ENCODE peak calls at places on chromosome 22, in seven cellular contexts. A, I, J, E, N, H and B are unnamed samples.

GRCh38 chr22:20268350-20269012 is 363 bp upstream of the RTN4R start:
- DNase-seq in J (peak; percentile 76), N (peak; percentile 93), E (peak; percentile 90), A (peak; percentile 72), H (peak; percentile 53), I (peak; percentile 94), B (peak; percentile 80)

GRCh38 chr22:41998361-41999261 is at the start of gene WBP2NL:
- DNase-seq in J (peak; percentile 88), H (no peak), I (peak; percentile 34), E (peak; percentile 89), A (no peak), N (no peak), B (peak; percentile 37)

GRCh38 chr22:44448271-44448780 is 49.7 kb downstream of the RTL6 start:
- DNase-seq in E (peak; percentile 49), I (no peak), A (no peak), H (no peak), J (peak; percentile 98), N (no peak), B (no peak)

GRCh38 chr22:33555814-33556522 is 364.3 kb downstream of the LARGE1 start:
- DNase-seq in E (no peak), J (no peak), I (no peak), A (no peak), H (no peak), N (no peak), B (no peak)

GRCh38 chr22:20566420-20567260 is 59.2 kb downstream of the MED15 start:
- DNase-seq in A (no peak), E (no peak), N (no peak), J (peak; percentile 93), H (peak; percentile 40), I (no peak), B (no peak)

GRCh38 chr22:19764050-19764593 is 3.5 kb downstream of the TBX1 start:
- DNase-seq in E (no peak), N (peak; percentile 28), I (no peak), A (no peak), J (no peak), H (no peak), B (peak; percentile 31)

GRCh38 chr22:29947410-29948387 is 64.7 kb downstream of the MTMR3 start:
- DNase-seq in N (no peak), A (no peak), H (no peak), E (peak; percentile 12), I (no peak), J (peak; percentile 63), B (no peak)

GRCh38 chr22:41197808-41198585 is 7.1 kb upstream of the L3MBTL2 start:
- DNase-seq in A (no peak), N (peak; percentile 68), E (peak; percentile 48), J (peak; percentile 63), H (peak; percentile 62), I (peak; percentile 48), B (peak; percentile 56)

GRCh38 chr22:39522567-39523300 is 2.4 kb downstream of the ATF4 start:
- DNase-seq in N (peak; percentile 23), J (peak; percentile 92), A (no peak), H (peak; percentile 42), I (no peak), E (peak; percentile 19), B (no peak)

GRCh38 chr22:24697141-24697540 is 77.4 kb downstream of the PIWIL3 start:
- DNase-seq in A (no peak), N (no peak), I (no peak), J (no peak), H (no peak), E (no peak), B (no peak)

GRCh38 chr22:49154433-49154832 is 673.2 kb downstream of the BRD1 start:
- DNase-seq in I (no peak), A (no peak), N (no peak), E (no peak), J (no peak), H (no peak), B (no peak)

GRCh38 chr22:44026630-44027511 is 2.8 kb downstream of the PARVB start:
- DNase-seq in N (no peak), J (peak; percentile 97), A (no peak), H (no peak), I (peak; percentile 82), E (no peak), B (no peak)

GRCh38 chr22:19291218-19291579 is 320 bp downstream of the CLTCL1 start:
- DNase-seq in J (peak; percentile 71), H (peak; percentile 48), N (peak; percentile 73), I (peak; percentile 77), A (no peak), E (peak; percentile 76), B (peak; percentile 50)

GRCh38 chr22:35008213-35008612 is 57.7 kb upstream of the ISX start:
- DNase-seq in N (no peak), J (no peak), I (no peak), E (no peak), H (no peak), A (no peak), B (no peak)

GRCh38 chr22:47191630-47192105 is 429.2 kb downstream of the TBC1D22A start:
- DNase-seq in N (no peak), I (no peak), A (no peak), J (no peak), H (no peak), E (no peak), B (no peak)

GRCh38 chr22:38228873-38229740 is 27.3 kb downstream of the MAFF start:
- DNase-seq in E (no peak), I (no peak), A (no peak), H (no peak), J (peak; percentile 91), N (no peak), B (no peak)

GRCh38 chr22:48709976-48710375 is 1117.7 kb downstream of the BRD1 start:
- DNase-seq in A (no peak), H (no peak), E (no peak), J (no peak), N (no peak), I (no peak), B (no peak)

GRCh38 chr22:38873469-38874411 is 1.7 kb upstream of the CBX6 start:
- DNase-seq in E (no peak), J (peak; percentile 11), H (no peak), I (peak; percentile 46), N (no peak), A (no peak), B (no peak)

GRCh38 chr22:18056161-18056666 is 21.6 kb upstream of the PEX26 start:
- DNase-seq in A (no peak), N (no peak), E (peak; percentile 81), J (peak; percentile 91), H (no peak), I (peak; percentile 45), B (no peak)

GRCh38 chr22:48750826-48751440 is 1076.7 kb downstream of the BRD1 start:
- DNase-seq in H (no peak), J (no peak), A (no peak), I (no peak), E (no peak), N (no peak), B (no peak)

GRCh38 chr22:41411021-41411851 is 29.5 kb downstream of the TEF start:
- DNase-seq in J (peak; percentile 14), I (no peak), N (peak; percentile 21), A (no peak), E (no peak), H (no peak), B (no peak)

DNA sequence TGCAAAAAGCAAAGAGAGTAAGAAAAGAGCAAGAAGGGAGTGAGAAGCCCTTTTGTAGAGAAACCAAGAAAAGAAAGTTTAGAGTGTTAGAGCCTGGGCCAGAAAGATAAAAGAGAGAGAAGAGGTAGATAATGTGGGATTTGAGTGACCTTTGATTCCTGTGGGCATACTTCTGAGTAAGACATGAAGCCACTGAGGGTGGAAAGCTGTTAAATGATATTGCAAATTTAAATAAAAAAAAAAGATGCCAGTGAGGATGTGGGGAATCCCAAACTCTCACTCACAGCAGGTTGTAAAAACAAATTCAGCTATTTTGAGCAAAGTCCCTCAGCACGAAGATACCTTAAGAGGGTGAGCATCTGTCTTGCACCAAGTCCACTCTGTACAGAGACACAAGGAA is 59.4 kb upstream of the TOP3B start:
- DNase-seq in A (no peak), E (no peak), J (no peak), H (no peak), N (no peak), I (peak; percentile 71), B (no peak)
- H3K4me2 ChIP-seq in A (no peak overlapping the region), E (no peak overlapping the region), J (no peak overlapping the region), H (no peak overlapping the region), N (no peak overlapping the region), I (no peak overlapping the region), B (no peak overlapping the region)

GRCh38 chr22:25763239-25763777 is 21.3 kb downstream of the MYO18B start:
- DNase-seq in A (no peak), H (no peak), N (no peak), I (no peak), J (peak; percentile 9), E (no peak), B (no peak)
- H3K4me2 ChIP-seq in A (no peak overlapping the region), H (no peak overlapping the region), N (no peak overlapping the region), I (no peak overlapping the region), J (no peak overlapping the region), E (no peak overlapping the region), B (no peak overlapping the region)

DNA sequence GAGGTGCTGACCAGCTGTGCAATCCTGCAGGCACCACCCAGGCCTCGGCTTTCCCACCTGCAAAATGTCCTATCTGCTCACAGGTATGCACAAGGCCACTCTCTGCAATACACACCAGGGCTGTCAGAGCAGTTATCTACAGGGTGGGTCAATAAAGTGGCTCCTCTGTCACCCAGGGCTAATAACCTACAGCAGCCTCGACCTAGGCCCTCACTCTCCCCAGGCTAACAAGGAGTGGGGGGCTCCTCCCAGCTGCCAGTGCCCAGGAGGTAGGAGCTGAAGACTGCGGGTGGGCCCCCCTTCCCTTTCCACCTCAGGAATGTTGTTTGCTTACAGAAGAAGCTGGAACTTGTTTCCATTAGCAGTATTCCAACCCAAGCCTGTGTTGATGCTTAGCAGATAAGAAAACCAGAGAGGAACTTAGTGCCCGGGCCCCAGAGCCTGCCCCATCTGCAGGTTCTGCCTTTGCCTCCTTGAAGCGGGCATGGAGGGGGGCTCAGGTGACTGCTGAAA is 26.8 kb downstream of the MYH9 start:
- DNase-seq in A (no peak), J (no peak), N (no peak), E (no peak), H (no peak), I (no peak), B (peak; percentile 56)
- H3K4me2 ChIP-seq in A (no peak overlapping the region), J (peak overlapping the region; percentile 36), N (no peak overlapping the region), E (peak overlapping the region; percentile 75), H (no peak overlapping the region), I (no peak overlapping the region), B (peak overlapping the region; percentile 40)

DNA sequence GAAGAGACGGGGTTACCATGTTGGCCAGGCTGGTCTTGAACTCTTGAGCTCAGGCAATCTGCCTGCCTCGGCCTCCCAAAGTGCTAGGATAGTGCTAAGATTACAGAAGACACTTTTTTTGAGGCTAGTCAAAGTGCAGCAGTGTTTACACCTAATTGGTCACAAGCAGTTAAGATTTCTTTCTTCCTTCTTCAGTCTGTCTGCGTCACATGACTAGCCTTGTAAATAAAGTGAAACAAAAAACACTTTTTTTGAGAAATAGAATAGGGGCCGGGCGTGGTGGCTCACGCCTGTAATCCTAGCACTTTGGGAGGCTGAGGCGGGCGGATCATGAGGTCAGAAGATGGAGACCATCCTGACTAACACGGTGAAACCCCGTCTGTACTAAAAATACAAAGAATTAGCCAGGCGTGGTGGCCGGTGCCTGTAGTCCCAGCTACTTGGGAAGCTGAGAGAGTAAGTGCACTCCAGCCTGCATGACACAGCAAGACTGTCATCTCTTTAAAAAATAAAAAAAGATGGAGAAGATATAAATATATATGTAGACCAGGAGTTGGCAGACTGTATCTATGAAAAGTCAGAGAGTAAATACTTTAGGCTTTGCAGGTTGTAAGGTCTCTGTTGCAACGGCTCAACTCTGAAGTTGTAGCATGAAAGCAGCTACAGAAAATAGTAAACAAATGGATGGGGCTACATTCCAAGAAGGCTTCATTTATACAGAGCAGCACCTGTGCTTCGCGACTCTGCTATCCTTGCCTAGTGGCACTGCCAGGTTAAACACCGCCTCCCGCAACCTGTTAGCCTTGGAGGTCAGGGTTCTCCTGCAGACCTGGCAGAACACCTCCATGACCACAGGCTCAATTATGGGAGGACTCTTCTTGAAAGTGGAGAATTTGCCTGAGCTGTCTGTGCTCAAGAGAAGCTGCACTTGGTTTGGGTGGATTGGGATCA is 55.8 kb downstream of the PPP6R2 start:
- DNase-seq in E (no peak), J (no peak), I (no peak), A (no peak), H (no peak), N (no peak), B (no peak)
- H3K4me2 ChIP-seq in E (no peak overlapping the region), J (no peak overlapping the region), I (no peak overlapping the region), A (no peak overlapping the region), H (no peak overlapping the region), N (no peak overlapping the region), B (no peak overlapping the region)